ENCODE peak calls at places on chromosomes 16 and 17, in ten cellular contexts. C is AG04449; L is stimulated activated naive CD8-positive, alpha-beta T cell treated with anti-CD3 and anti-CD28 coated beads, Interleukin-15, Interleukin-2, amounts not matched to agents 100 U/mL and 50 U/mL, for 24 hours; I is amniotic stem cell; S is lower leg skin; K is Calu3; X is GM23248; B is activated T-cell treated with anti-CD3 and anti-CD28 coated beads for 48 hours; V is T-helper 17 cell; T is NCI-H460. Y is an unnamed sample.

GRCh38 chr17:75036643-75037268 is 10.0 kb downstream of the ATP5PD start:
- DNase-seq in T (peak), V (peak), B (peak), L (peak), S (peak), I (no peak), C (no peak), K (no peak), X (peak), Y (no peak)

GRCh38 chr16:2764718-2765117 is 12.3 kb downstream of the SRRM2 start:
- DNase-seq in B (no peak), I (no peak), L (no peak), T (no peak), X (no peak), K (no peak), C (no peak), S (no peak), V (no peak), Y (no peak)

GRCh38 chr17:20955437-20956323 is 87.1 kb downstream of the USP22 start:
- DNase-seq in I (no peak), T (no peak), L (no peak), X (peak), V (no peak), K (no peak), S (no peak), C (no peak), B (no peak), Y (no peak)

GRCh38 chr17:80070375-80071115 is 30.8 kb upstream of the GAA start:
- DNase-seq in C (no peak), L (no peak), B (no peak), X (peak), T (no peak), V (no peak), I (no peak), S (no peak), K (no peak), Y (no peak)

GRCh38 chr16:75005697-75006096 is 6.9 kb downstream of the ZNRF1 start:
- DNase-seq in V (no peak), X (no peak), B (no peak), S (no peak), C (no peak), K (no peak), I (no peak), T (no peak), L (no peak), Y (no peak)

GRCh38 chr16:84268661-84269060 is 26.0 kb upstream of the WFDC1 start:
- DNase-seq in K (no peak), C (no peak), X (no peak), T (no peak), I (no peak), B (no peak), S (no peak), L (no peak), V (no peak), Y (no peak)

GRCh38 chr16:635573-636205 is 416 bp downstream of the METTL26 start:
- DNase-seq in X (peak), V (no peak), I (no peak), S (no peak), T (no peak), L (no peak), B (no peak), C (no peak), K (no peak), Y (no peak)

GRCh38 chr17:48301002-48301401 is 129.0 kb downstream of the SKAP1 start:
- DNase-seq in X (no peak), L (no peak), C (no peak), T (no peak), K (no peak), B (no peak), I (no peak), S (no peak), V (no peak), Y (no peak)

GRCh38 chr17:9408381-9408780 is 167.2 kb downstream of the STX8 start:
- DNase-seq in B (no peak), T (no peak), C (no peak), S (no peak), K (no peak), I (no peak), X (peak), V (no peak), L (no peak), Y (no peak)

GRCh38 chr17:76268015-76268749 is 3.0 kb downstream of the UBALD2 start:
- DNase-seq in B (peak), K (no peak), V (peak), L (peak), C (no peak), S (peak), I (no peak), T (no peak), X (peak), Y (no peak)

GRCh38 chr17:76107507-76107906 is 3.9 kb upstream of the EXOC7 start:
- DNase-seq in B (no peak), T (no peak), S (no peak), X (peak), I (no peak), K (no peak), V (no peak), L (no peak), C (no peak), Y (no peak)

GRCh38 chr16:85662036-85662812 is 26.5 kb downstream of the GINS2 start:
- DNase-seq in T (no peak), I (no peak), X (no peak), K (no peak), L (no peak), S (no peak), V (no peak), C (no peak), B (no peak), Y (no peak)

GRCh38 chr16:87178977-87179376 is 138.2 kb downstream of the C16orf95 start:
- DNase-seq in C (no peak), V (no peak), L (no peak), X (peak), T (no peak), I (no peak), B (no peak), K (peak), S (no peak), Y (no peak)

GRCh38 chr16:21301168-21301894 is 23.2 kb upstream of the CRYM start:
- DNase-seq in T (peak), C (no peak), V (no peak), K (peak), X (peak), S (peak), I (peak), B (peak), L (peak), Y (peak)

GRCh38 chr17:67076290-67076689 is 31.9 kb downstream of the CACNG1 start:
- DNase-seq in I (no peak), B (no peak), T (no peak), S (no peak), X (no peak), L (no peak), V (no peak), K (peak), C (no peak), Y (no peak)

GRCh38 chr17:45408611-45409421 is 23.9 kb downstream of the ARHGAP27 start:
- DNase-seq in B (no peak), C (no peak), X (no peak), I (no peak), K (no peak), L (no peak), T (no peak), V (no peak), S (no peak), Y (peak)

GRCh38 chr17:7367918-7368596 is 12.8 kb upstream of the TNK1 start:
- DNase-seq in I (no peak), L (no peak), T (no peak), X (no peak), B (no peak), K (no peak), C (no peak), V (no peak), S (no peak), Y (no peak)

GRCh38 chr17:17672453-17673368 is 8.5 kb upstream of the RAI1 start:
- DNase-seq in T (no peak), X (no peak), V (no peak), B (no peak), C (no peak), L (no peak), I (no peak), K (no peak), S (no peak), Y (no peak)

Y was measured in DMS 273 treated with DMSO at 0.1 percent for 48 hours.